ENCODE peak calls at places on chromosomes 12 and 14, in four cellular contexts. B is AG04450, W is heart right ventricle, Z is GM23338. D is an unnamed sample.

GRCh38 chr14:82387699-82388098 is 854.0 kb upstream of the SEL1L start:
- DNase-seq in Z (no peak), W (no peak), B (no peak), D (no peak)

GRCh38 chr12:22598141-22598762 is 26.7 kb upstream of the ETNK1 start:
- DNase-seq in W (no peak), Z (no peak), B (no peak), D (no peak)

GRCh38 chr14:94462219-94462551 is 9.6 kb upstream of the SERPINA11 start:
- DNase-seq in Z (no peak), W (no peak), B (no peak), D (no peak)

GRCh38 chr14:23160924-23161522 is 22.4 kb downstream of the SLC7A8 start:
- DNase-seq in B (peak; percentile 30), W (peak; percentile 26), Z (peak; percentile 82), D (peak; percentile 95)

GRCh38 chr14:65258391-65258790 is 154.1 kb upstream of the FUT8 start:
- DNase-seq in W (no peak), B (no peak), Z (no peak), D (peak; percentile 79)

GRCh38 chr12:85036241-85036707 is at the start of the genes LRRIQ1 and TSPAN19:
- DNase-seq in Z (peak; percentile 99), W (peak; percentile 64), B (peak; percentile 47), D (peak; percentile 90)

GRCh38 chr14:105294142-105294597 is 6.6 kb downstream of the BRF1 start:
- DNase-seq in Z (no peak), B (no peak), W (peak; percentile 83), D (no peak)

GRCh38 chr14:30193791-30194407 is 266.3 kb upstream of the PRKD1 start:
- DNase-seq in W (no peak), B (peak; percentile 87), Z (no peak), D (peak; percentile 17)

GRCh38 chr12:49552014-49552413 is 13.2 kb downstream of the KCNH3 start:
- DNase-seq in W (peak; percentile 49), B (no peak), Z (no peak), D (peak; percentile 73)

GRCh38 chr14:41915732-41916131 is 309.1 kb downstream of the LRFN5 start:
- DNase-seq in B (no peak), Z (no peak), W (no peak), D (no peak)

GRCh38 chr12:96219700-96220206 is 25.6 kb downstream of the ELK3 start:
- DNase-seq in B (peak; percentile 93), Z (no peak), W (no peak), D (peak; percentile 100)

GRCh38 chr12:13436696-13437391 is 240.3 kb downstream of the EMP1 start:
- DNase-seq in W (peak; percentile 14), B (no peak), Z (no peak), D (peak; percentile 30)

GRCh38 chr12:22333751-22334695 is 484 bp downstream of the ST8SIA1 start:
- DNase-seq in B (no peak), Z (peak; percentile 66), W (no peak), D (no peak)

GRCh38 chr12:59649203-59649602 is 53.4 kb downstream of the SLC16A7 start:
- DNase-seq in Z (no peak), W (no peak), B (no peak), D (peak; percentile 35)

GRCh38 chr14:38262844-38263243 is 7.0 kb upstream of the CLEC14A start:
- DNase-seq in B (no peak), W (no peak), Z (no peak), D (no peak)

GRCh38 chr14:72647782-72648181 is 246.1 kb downstream of the DPF3 start:
- DNase-seq in B (no peak), W (no peak), Z (no peak), D (no peak)

GRCh38 chr12:26358651-26359050 is 163.3 kb downstream of the SSPN start:
- DNase-seq in Z (no peak), W (no peak), B (no peak), D (no peak)

GRCh38 chr12:74171478-74171909 is 366.1 kb upstream of the ATXN7L3B start:
- DNase-seq in W (no peak), Z (no peak), B (no peak), D (no peak)

GRCh38 chr12:24223926-24224325 is 274.5 kb upstream of the SOX5 start:
- DNase-seq in B (no peak), W (no peak), Z (no peak), D (no peak)

GRCh38 chr12:118448341-118448740 is 72.0 kb downstream of the SUDS3 start:
- DNase-seq in W (no peak), B (no peak), Z (no peak), D (no peak)

GRCh38 chr14:98175436-98175835 is 1096.6 kb downstream of the BCL11B start:
- DNase-seq in W (no peak), Z (no peak), B (no peak), D (no peak)

GRCh38 chr12:85182699-85183098 is 97.3 kb upstream of the ALX1 start:
- DNase-seq in W (no peak), B (no peak), Z (peak; percentile 19), D (no peak)

GRCh38 chr12:47804177-47804576 is 15.5 kb downstream of the HDAC7 start:
- DNase-seq in Z (no peak), B (no peak), W (peak; percentile 58), D (no peak)

GRCh38 chr14:63276492-63277342 is 42.0 kb downstream of the GPHB5 start:
- DNase-seq in Z (peak; percentile 78), B (peak; percentile 21), W (no peak), D (peak; percentile 69)

GRCh38 chr12:69097619-69098368 is 141.6 kb upstream of the CPSF6 start:
- DNase-seq in B (no peak), Z (no peak), W (no peak), D (peak; percentile 41)

GRCh38 chr14:101125313-101125712 is 221.8 kb upstream of the RTL1 start:
- DNase-seq in B (no peak), Z (no peak), W (no peak), D (no peak)

GRCh38 chr12:70190252-70191010 is 52.8 kb upstream of the CNOT2 start:
- DNase-seq in Z (no peak), W (no peak), B (no peak), D (peak; percentile 65)

GRCh38 chr14:72904840-72905561 is 11.1 kb upstream of the DPF3 start:
- DNase-seq in Z (peak; percentile 81), B (peak; percentile 49), W (peak; percentile 59), D (peak; percentile 75)

DNA sequence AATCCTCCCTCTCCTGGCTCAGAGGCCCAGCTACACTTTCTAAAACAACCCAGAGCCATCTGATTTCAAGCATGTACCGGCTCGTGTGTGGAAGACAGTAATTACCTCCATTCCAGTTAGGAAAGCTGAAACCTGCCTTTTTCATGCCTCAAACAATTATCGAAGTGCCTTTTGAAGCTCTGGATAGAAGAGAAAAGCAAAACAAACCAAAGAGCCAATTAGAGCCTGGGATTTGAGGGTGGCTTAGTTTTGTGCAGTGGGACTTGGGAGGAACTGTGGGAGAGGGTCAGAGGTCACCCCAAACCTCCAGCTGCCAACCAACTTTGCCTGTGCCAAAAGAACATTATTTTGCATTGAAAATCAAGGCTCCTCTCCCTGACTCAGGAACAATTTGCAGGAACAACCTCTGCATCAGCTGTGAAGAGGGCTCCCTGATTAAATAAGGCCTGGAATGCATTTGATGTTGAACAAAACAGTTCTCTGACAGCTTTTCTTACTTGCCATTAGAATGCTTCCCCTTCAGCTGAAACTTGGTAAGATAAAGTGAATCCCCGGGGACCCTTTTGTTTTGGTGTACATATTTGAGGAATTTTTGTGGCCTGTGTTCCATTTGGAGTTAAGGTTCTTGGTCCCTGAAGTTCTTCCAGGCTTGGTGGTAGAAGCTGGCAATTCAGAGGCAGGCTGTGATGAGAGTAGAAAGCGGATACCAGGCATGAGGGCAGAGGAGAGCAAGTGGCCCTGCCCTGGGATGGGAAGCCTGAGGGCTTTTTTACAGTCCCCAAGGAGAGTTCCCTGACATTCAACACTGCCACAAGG is 270.1 kb downstream of the ZFP36L1 start:
- DNase-seq in B (no peak), W (no peak), Z (no peak), D (no peak)
- TF ChIP-seq CTCF in B (no peak), W (no peak), Z (no peak), D (no peak)

GRCh38 chr14:102776761-102777710 is at the start of gene TRAF3:
- DNase-seq in W (peak; percentile 58), Z (peak; percentile 65), B (no peak), D (peak; percentile 71)

GRCh38 chr14:102778616-102779351 is 1.5 kb downstream of the TRAF3 start:
- DNase-seq in B (no peak), Z (no peak), W (no peak), D (no peak)

GRCh38 chr14:102781063-102781462 is 3.8 kb downstream of the TRAF3 start:
- DNase-seq in Z (no peak), W (no peak), B (no peak), D (no peak)

GRCh38 chr14:102777711-102778615 is 714 bp downstream of the TRAF3 start:
- DNase-seq in Z (peak; percentile 33), B (no peak), W (no peak), D (peak; percentile 27)

GRCh38 chr14:102779574-102780315 is 2.5 kb downstream of the TRAF3 start:
- DNase-seq in B (no peak), Z (no peak), W (no peak), D (peak; percentile 64)
- H3K4me3 ChIP-seq in B (no peak overlapping the region), Z (peak overlapping the region; percentile 3), W (no peak overlapping the region), D (no peak overlapping the region)

GRCh38 chr14:74491952-74492351 is 1.2 kb downstream of the NPC2 start:
- DNase-seq in B (no peak), W (no peak), Z (peak; percentile 57), D (peak; percentile 51)
- TF ChIP-seq CTCF in B (peak; percentile 12), W (peak; percentile 40), Z (peak; percentile 44), D (peak; percentile 39)

DNA sequence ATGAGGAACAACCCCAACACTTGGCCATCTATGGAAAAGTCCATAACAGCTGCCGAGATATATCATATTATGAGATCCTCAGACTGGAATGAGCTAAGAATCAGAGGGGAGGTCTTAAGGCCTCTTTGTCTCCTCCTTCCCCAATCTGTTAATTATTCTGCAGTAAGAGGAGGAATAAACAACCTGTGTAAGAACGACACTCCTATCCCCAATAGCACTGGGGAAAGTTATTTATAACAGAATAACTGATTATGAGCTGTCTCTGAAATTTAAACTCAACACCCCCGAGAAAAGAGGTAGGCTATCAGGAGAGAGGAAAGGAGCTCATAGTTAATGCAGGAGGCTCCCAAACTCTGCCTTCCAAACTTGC is 68.0 kb downstream of the NIN start:
- DNase-seq in Z (no peak), W (no peak), B (no peak), D (no peak)
- H3K4me3 ChIP-seq in Z (no peak overlapping the region), W (no peak overlapping the region), B (no peak overlapping the region), D (no peak overlapping the region)

GRCh38 chr12:121230538-121230907 is 20.6 kb downstream of the P2RX4 start:
- DNase-seq in Z (peak; percentile 42), W (no peak), B (no peak), D (no peak)

GRCh38 chr12:121226399-121226798 is 16.5 kb downstream of the P2RX4 start:
- DNase-seq in Z (no peak), B (no peak), W (no peak), D (no peak)

GRCh38 chr12:121228919-121229650 is 19.2 kb downstream of the P2RX4 start:
- DNase-seq in B (no peak), Z (no peak), W (no peak), D (no peak)

GRCh38 chr12:121224591-121224990 is 14.7 kb downstream of the P2RX4 start:
- DNase-seq in Z (no peak), W (no peak), B (no peak), D (no peak)

GRCh38 chr12:121227294-121227693 is 17.4 kb downstream of the P2RX4 start:
- DNase-seq in Z (no peak), W (no peak), B (no peak), D (peak; percentile 75)
- TF ChIP-seq CTCF in Z (no peak), W (no peak), B (no peak), D (no peak)

GRCh38 chr12:57216931-57217871 is 607 bp downstream of the NXPH4 start:
- DNase-seq in B (no peak), Z (peak; percentile 53), W (no peak), D (no peak)
- H3K4me3 ChIP-seq in B (peak overlapping the region; percentile 61), Z (peak overlapping the region; percentile 62), W (peak overlapping the region; percentile 44), D (peak overlapping the region; percentile 43)

D was measured in epithelial cell of esophagus.